ENCODE peak calls at places on chromosomes 12 and 14, in six cellular contexts. A, M, L, B, F and P are unnamed samples.

GRCh38 chr12:39816671-39817185 is 197.1 kb upstream of the ABCD2 start:
- DNase-seq in F (no peak), A (no peak), L (no peak), M (no peak), B (no peak), P (no peak)

GRCh38 chr14:70788893-70789292 is 20.4 kb downstream of the MAP3K9 start:
- DNase-seq in M (no peak), B (no peak), F (no peak), L (no peak), A (no peak), P (no peak)

GRCh38 chr12:71950404-71950803 is 11.8 kb downstream of the TPH2 start:
- DNase-seq in M (no peak), B (no peak), A (no peak), L (no peak), F (no peak), P (no peak)

GRCh38 chr12:70994217-70994788 is 73.8 kb upstream of the PTPRR start:
- DNase-seq in A (no peak), B (no peak), L (no peak), F (no peak), M (no peak), P (no peak)

GRCh38 chr14:42804146-42804545 is 1197.5 kb downstream of the LRFN5 start:
- DNase-seq in A (no peak), B (no peak), M (no peak), F (no peak), L (no peak), P (no peak)

GRCh38 chr12:57603758-57604453 is 718 bp upstream of the DTX3 start:
- DNase-seq in B (no peak), F (peak), A (peak), M (no peak), L (peak), P (no peak)

GRCh38 chr12:114625294-114625851 is 58.6 kb downstream of the TBX3 start:
- DNase-seq in M (peak), A (no peak), F (no peak), B (no peak), L (no peak), P (peak)

GRCh38 chr12:100324498-100324897 is 32.4 kb upstream of the SLC17A8 start:
- DNase-seq in A (no peak), L (no peak), M (no peak), F (no peak), B (no peak), P (no peak)

GRCh38 chr14:23578560-23579310 is at the start of gene JPH4:
- DNase-seq in M (no peak), B (no peak), A (peak), F (no peak), L (peak), P (no peak)

GRCh38 chr14:56857206-56857605 is 46.9 kb upstream of the OTX2 start:
- DNase-seq in M (no peak), L (no peak), A (no peak), F (no peak), B (no peak), P (no peak)

GRCh38 chr14:88168498-88169165 is 154.4 kb downstream of the KCNK10 start:
- DNase-seq in F (peak), B (peak), M (no peak), L (no peak), A (peak), P (peak)

GRCh38 chr14:77565289-77566081 is 51.0 kb downstream of the SPTLC2 start:
- DNase-seq in B (no peak), A (no peak), L (no peak), F (no peak), M (no peak), P (no peak)

GRCh38 chr14:104387000-104387384 is 192.6 kb upstream of the C14orf180 start:
- DNase-seq in A (no peak), L (no peak), F (no peak), B (no peak), M (no peak), P (no peak)

GRCh38 chr14:75249251-75249957 is 29.2 kb upstream of the FOS start:
- DNase-seq in M (no peak), B (peak), F (no peak), L (no peak), A (no peak), P (no peak)

GRCh38 chr14:61719344-61720301 is 24.3 kb downstream of the HIF1A start:
- DNase-seq in A (no peak), B (no peak), F (no peak), M (no peak), L (no peak), P (no peak)

GRCh38 chr12:23028158-23028802 is 403.3 kb downstream of the ETNK1 start:
- DNase-seq in B (no peak), A (no peak), L (no peak), M (no peak), F (no peak), P (no peak)